ENCODE peak calls at places on chromosomes 7 and 10, in seven cellular contexts. One of them, this sample, is unnamed.

GRCh38 chr7:39609462-39610149 is 13.8 kb upstream of the RALA start:
- DNase-seq in left ventricle myocardium inferior: peak; percentile 33
- DNase-seq in uterus: no peak
- DNase-seq in WERI-Rb-1: no peak
- DNase-seq in fibroblast of lung: no peak
- DNase-seq in cardiac muscle cell: peak; percentile 24
- DNase-seq in HepG2: no peak
- DNase-seq in this sample: peak; percentile 42

GRCh38 chr10:59304521-59305097 is 57.7 kb downstream of the FAM13C start:
- DNase-seq in left ventricle myocardium inferior: no peak
- DNase-seq in uterus: no peak
- DNase-seq in WERI-Rb-1: no peak
- DNase-seq in fibroblast of lung: no peak
- DNase-seq in cardiac muscle cell: no peak
- DNase-seq in HepG2: no peak
- DNase-seq in this sample: no peak

GRCh38 chr10:67520924-67521520 is 175.0 kb downstream of the CTNNA3 start:
- DNase-seq in left ventricle myocardium inferior: no peak
- DNase-seq in uterus: peak; percentile 14
- DNase-seq in WERI-Rb-1: peak; percentile 31
- DNase-seq in fibroblast of lung: peak; percentile 73
- DNase-seq in cardiac muscle cell: peak; percentile 67
- DNase-seq in HepG2: peak; percentile 38
- DNase-seq in this sample: peak; percentile 22

GRCh38 chr10:93376372-93377296 is 105.5 kb downstream of the MYOF start:
- DNase-seq in left ventricle myocardium inferior: no peak
- DNase-seq in uterus: peak; percentile 69
- DNase-seq in WERI-Rb-1: peak; percentile 57
- DNase-seq in fibroblast of lung: peak; percentile 93
- DNase-seq in cardiac muscle cell: peak; percentile 81
- DNase-seq in HepG2: peak; percentile 69
- DNase-seq in this sample: peak; percentile 85

GRCh38 chr7:43110790-43111362 is 1.6 kb upstream of the HECW1 start:
- DNase-seq in left ventricle myocardium inferior: no peak
- DNase-seq in uterus: no peak
- DNase-seq in WERI-Rb-1: no peak
- DNase-seq in fibroblast of lung: no peak
- DNase-seq in cardiac muscle cell: no peak
- DNase-seq in HepG2: no peak
- DNase-seq in this sample: no peak

GRCh38 chr7:129950191-129950940 is 2.4 kb downstream of the UBE2H start:
- DNase-seq in left ventricle myocardium inferior: no peak
- DNase-seq in uterus: peak; percentile 49
- DNase-seq in WERI-Rb-1: peak; percentile 35
- DNase-seq in fibroblast of lung: no peak
- DNase-seq in cardiac muscle cell: peak; percentile 13
- DNase-seq in HepG2: no peak
- DNase-seq in this sample: peak; percentile 31

GRCh38 chr10:19107406-19107805 is 58.8 kb downstream of the MALRD1 start:
- DNase-seq in left ventricle myocardium inferior: no peak
- DNase-seq in uterus: no peak
- DNase-seq in WERI-Rb-1: no peak
- DNase-seq in fibroblast of lung: no peak
- DNase-seq in cardiac muscle cell: no peak
- DNase-seq in HepG2: no peak
- DNase-seq in this sample: no peak

GRCh38 chr10:124292911-124293640 is 125.6 kb downstream of the OAT start:
- DNase-seq in left ventricle myocardium inferior: no peak
- DNase-seq in uterus: no peak
- DNase-seq in WERI-Rb-1: no peak
- DNase-seq in fibroblast of lung: no peak
- DNase-seq in cardiac muscle cell: no peak
- DNase-seq in HepG2: no peak
- DNase-seq in this sample: peak; percentile 40

GRCh38 chr10:34024708-34025425 is 690.4 kb upstream of the NRP1 start:
- DNase-seq in left ventricle myocardium inferior: no peak
- DNase-seq in uterus: no peak
- DNase-seq in WERI-Rb-1: peak; percentile 50
- DNase-seq in fibroblast of lung: no peak
- DNase-seq in cardiac muscle cell: no peak
- DNase-seq in HepG2: no peak
- DNase-seq in this sample: no peak

GRCh38 chr10:117165557-117166419 is 27.7 kb upstream of the VAX1 start:
- DNase-seq in left ventricle myocardium inferior: no peak
- DNase-seq in uterus: no peak
- DNase-seq in WERI-Rb-1: peak; percentile 79
- DNase-seq in fibroblast of lung: peak; percentile 30
- DNase-seq in cardiac muscle cell: peak; percentile 76
- DNase-seq in HepG2: no peak
- DNase-seq in this sample: peak; percentile 59

GRCh38 chr7:102814025-102814471 is 65.2 kb downstream of the FAM185A start:
- DNase-seq in left ventricle myocardium inferior: no peak
- DNase-seq in uterus: no peak
- DNase-seq in WERI-Rb-1: no peak
- DNase-seq in fibroblast of lung: peak; percentile 35
- DNase-seq in cardiac muscle cell: no peak
- DNase-seq in HepG2: no peak
- DNase-seq in this sample: peak; percentile 18

GRCh38 chr7:148367701-148368475 is 222.7 kb upstream of the C7orf33 start:
- DNase-seq in left ventricle myocardium inferior: no peak
- DNase-seq in uterus: no peak
- DNase-seq in WERI-Rb-1: peak; percentile 87
- DNase-seq in fibroblast of lung: no peak
- DNase-seq in cardiac muscle cell: no peak
- DNase-seq in HepG2: no peak
- DNase-seq in this sample: no peak

GRCh38 chr7:35286422-35286821 is 32.5 kb upstream of the TBX20 start:
- DNase-seq in left ventricle myocardium inferior: no peak
- DNase-seq in uterus: no peak
- DNase-seq in WERI-Rb-1: no peak
- DNase-seq in fibroblast of lung: peak; percentile 1
- DNase-seq in cardiac muscle cell: no peak
- DNase-seq in HepG2: no peak
- DNase-seq in this sample: no peak

GRCh38 chr7:111605246-111605645 is 43.0 kb upstream of the IMMP2L start:
- DNase-seq in left ventricle myocardium inferior: no peak
- DNase-seq in uterus: no peak
- DNase-seq in WERI-Rb-1: no peak
- DNase-seq in fibroblast of lung: no peak
- DNase-seq in cardiac muscle cell: no peak
- DNase-seq in HepG2: no peak
- DNase-seq in this sample: no peak

GRCh38 chr10:69232252-69232651 is 12.1 kb downstream of the HKDC1 start:
- DNase-seq in left ventricle myocardium inferior: no peak
- DNase-seq in uterus: no peak
- DNase-seq in WERI-Rb-1: no peak
- DNase-seq in fibroblast of lung: peak; percentile 69
- DNase-seq in cardiac muscle cell: no peak
- DNase-seq in HepG2: no peak
- DNase-seq in this sample: peak; percentile 56

GRCh38 chr7:104629393-104629792 is 301.0 kb downstream of the LHFPL3 start:
- DNase-seq in left ventricle myocardium inferior: no peak
- DNase-seq in uterus: no peak
- DNase-seq in WERI-Rb-1: no peak
- DNase-seq in fibroblast of lung: no peak
- DNase-seq in cardiac muscle cell: no peak
- DNase-seq in HepG2: no peak
- DNase-seq in this sample: no peak

GRCh38 chr10:73887038-73888015 is 13.0 kb upstream of the CAMK2G start:
- DNase-seq in left ventricle myocardium inferior: peak; percentile 79
- DNase-seq in uterus: peak; percentile 74
- DNase-seq in WERI-Rb-1: no peak
- DNase-seq in fibroblast of lung: peak; percentile 95
- DNase-seq in cardiac muscle cell: no peak
- DNase-seq in HepG2: no peak
- DNase-seq in this sample: peak; percentile 98

GRCh38 chr7:43590862-43591550 is 8.1 kb downstream of the STK17A start:
- DNase-seq in left ventricle myocardium inferior: no peak
- DNase-seq in uterus: no peak
- DNase-seq in WERI-Rb-1: no peak
- DNase-seq in fibroblast of lung: no peak
- DNase-seq in cardiac muscle cell: no peak
- DNase-seq in HepG2: no peak
- DNase-seq in this sample: no peak

GRCh38 chr7:151008511-151009323 is 15.6 kb downstream of the ATG9B start:
- DNase-seq in left ventricle myocardium inferior: peak; percentile 74
- DNase-seq in uterus: peak; percentile 54
- DNase-seq in WERI-Rb-1: peak; percentile 49
- DNase-seq in fibroblast of lung: peak; percentile 25
- DNase-seq in cardiac muscle cell: no peak
- DNase-seq in HepG2: peak; percentile 47
- DNase-seq in this sample: peak; percentile 30

GRCh38 chr10:103044942-103045489 is 126.9 kb downstream of the CNNM2 start:
- DNase-seq in left ventricle myocardium inferior: no peak
- DNase-seq in uterus: no peak
- DNase-seq in WERI-Rb-1: no peak
- DNase-seq in fibroblast of lung: peak; percentile 36
- DNase-seq in cardiac muscle cell: peak; percentile 35
- DNase-seq in HepG2: no peak
- DNase-seq in this sample: no peak

GRCh38 chr10:75640381-75640780 is 209.0 kb downstream of the LRMDA start:
- DNase-seq in left ventricle myocardium inferior: no peak
- DNase-seq in uterus: no peak
- DNase-seq in WERI-Rb-1: no peak
- DNase-seq in fibroblast of lung: no peak
- DNase-seq in cardiac muscle cell: no peak
- DNase-seq in HepG2: no peak
- DNase-seq in this sample: no peak

GRCh38 chr7:111532625-111533024 is 29.7 kb downstream of the IMMP2L start:
- DNase-seq in left ventricle myocardium inferior: peak; percentile 16
- DNase-seq in uterus: no peak
- DNase-seq in WERI-Rb-1: no peak
- DNase-seq in fibroblast of lung: peak; percentile 39
- DNase-seq in cardiac muscle cell: peak; percentile 14
- DNase-seq in HepG2: no peak
- DNase-seq in this sample: no peak

GRCh38 chr7:133645870-133646492 is 393.1 kb downstream of the EXOC4 start:
- DNase-seq in left ventricle myocardium inferior: no peak
- DNase-seq in uterus: no peak
- DNase-seq in WERI-Rb-1: no peak
- DNase-seq in fibroblast of lung: peak; percentile 65
- DNase-seq in cardiac muscle cell: no peak
- DNase-seq in HepG2: no peak
- DNase-seq in this sample: no peak

GRCh38 chr7:288671-289101 is 1.3 kb upstream of the FOXL3 start:
- DNase-seq in left ventricle myocardium inferior: no peak
- DNase-seq in uterus: no peak
- DNase-seq in WERI-Rb-1: peak; percentile 5
- DNase-seq in fibroblast of lung: no peak
- DNase-seq in cardiac muscle cell: no peak
- DNase-seq in HepG2: no peak
- DNase-seq in this sample: no peak

GRCh38 chr10:125442856-125443540 is 240.0 kb downstream of the TEX36 start:
- DNase-seq in left ventricle myocardium inferior: no peak
- DNase-seq in uterus: no peak
- DNase-seq in WERI-Rb-1: no peak
- DNase-seq in fibroblast of lung: peak; percentile 25
- DNase-seq in cardiac muscle cell: no peak
- DNase-seq in HepG2: no peak
- DNase-seq in this sample: no peak

GRCh38 chr10:125444790-125445189 is 238.2 kb downstream of the TEX36 start:
- DNase-seq in left ventricle myocardium inferior: no peak
- DNase-seq in uterus: no peak
- DNase-seq in WERI-Rb-1: no peak
- DNase-seq in fibroblast of lung: no peak
- DNase-seq in cardiac muscle cell: no peak
- DNase-seq in HepG2: no peak
- DNase-seq in this sample: no peak

GRCh38 chr10:125441151-125441550 is 241.8 kb downstream of the TEX36 start:
- DNase-seq in left ventricle myocardium inferior: no peak
- DNase-seq in uterus: no peak
- DNase-seq in WERI-Rb-1: no peak
- DNase-seq in fibroblast of lung: peak; percentile 43
- DNase-seq in cardiac muscle cell: no peak
- DNase-seq in HepG2: no peak
- DNase-seq in this sample: no peak
- H3K4me3 ChIP-seq in left ventricle myocardium inferior: no peak overlapping the region
- H3K4me3 ChIP-seq in uterus: no peak overlapping the region
- H3K4me3 ChIP-seq in WERI-Rb-1: no peak overlapping the region
- H3K4me3 ChIP-seq in fibroblast of lung: no peak overlapping the region
- H3K4me3 ChIP-seq in cardiac muscle cell: no peak overlapping the region
- H3K4me3 ChIP-seq in HepG2: no peak overlapping the region
- H3K4me3 ChIP-seq in this sample: no peak overlapping the region

GRCh38 chr10:5761220-5761619 is 52.0 kb downstream of the GDI2 start:
- DNase-seq in left ventricle myocardium inferior: no peak
- DNase-seq in uterus: no peak
- DNase-seq in WERI-Rb-1: no peak
- DNase-seq in fibroblast of lung: no peak
- DNase-seq in cardiac muscle cell: no peak
- DNase-seq in HepG2: no peak
- DNase-seq in this sample: no peak
- H3K36me3 ChIP-seq in left ventricle myocardium inferior: peaks cover 96% of the 10 kb centered on the region
- H3K36me3 ChIP-seq in uterus: no peaks in the 10 kb centered on the region
- H3K36me3 ChIP-seq in WERI-Rb-1: peaks cover 19% of the 10 kb centered on the region
- H3K36me3 ChIP-seq in fibroblast of lung: peaks cover 20% of the 10 kb centered on the region
- H3K36me3 ChIP-seq in cardiac muscle cell: peaks cover 75% of the 10 kb centered on the region
- H3K36me3 ChIP-seq in HepG2: peaks cover 18% of the 10 kb centered on the region
- H3K36me3 ChIP-seq in this sample: peaks cover 92% of the 10 kb centered on the region

GRCh38 chr7:36521911-36522310 is 132.2 kb downstream of the ANLN start:
- DNase-seq in left ventricle myocardium inferior: no peak
- DNase-seq in uterus: no peak
- DNase-seq in WERI-Rb-1: no peak
- DNase-seq in fibroblast of lung: no peak
- DNase-seq in cardiac muscle cell: no peak
- DNase-seq in HepG2: no peak
- DNase-seq in this sample: no peak
- H3K4me3 ChIP-seq in left ventricle myocardium inferior: no peak overlapping the region
- H3K4me3 ChIP-seq in uterus: no peak overlapping the region
- H3K4me3 ChIP-seq in WERI-Rb-1: no peak overlapping the region
- H3K4me3 ChIP-seq in fibroblast of lung: no peak overlapping the region
- H3K4me3 ChIP-seq in cardiac muscle cell: no peak overlapping the region
- H3K4me3 ChIP-seq in HepG2: no peak overlapping the region
- H3K4me3 ChIP-seq in this sample: no peak overlapping the region

DNA sequence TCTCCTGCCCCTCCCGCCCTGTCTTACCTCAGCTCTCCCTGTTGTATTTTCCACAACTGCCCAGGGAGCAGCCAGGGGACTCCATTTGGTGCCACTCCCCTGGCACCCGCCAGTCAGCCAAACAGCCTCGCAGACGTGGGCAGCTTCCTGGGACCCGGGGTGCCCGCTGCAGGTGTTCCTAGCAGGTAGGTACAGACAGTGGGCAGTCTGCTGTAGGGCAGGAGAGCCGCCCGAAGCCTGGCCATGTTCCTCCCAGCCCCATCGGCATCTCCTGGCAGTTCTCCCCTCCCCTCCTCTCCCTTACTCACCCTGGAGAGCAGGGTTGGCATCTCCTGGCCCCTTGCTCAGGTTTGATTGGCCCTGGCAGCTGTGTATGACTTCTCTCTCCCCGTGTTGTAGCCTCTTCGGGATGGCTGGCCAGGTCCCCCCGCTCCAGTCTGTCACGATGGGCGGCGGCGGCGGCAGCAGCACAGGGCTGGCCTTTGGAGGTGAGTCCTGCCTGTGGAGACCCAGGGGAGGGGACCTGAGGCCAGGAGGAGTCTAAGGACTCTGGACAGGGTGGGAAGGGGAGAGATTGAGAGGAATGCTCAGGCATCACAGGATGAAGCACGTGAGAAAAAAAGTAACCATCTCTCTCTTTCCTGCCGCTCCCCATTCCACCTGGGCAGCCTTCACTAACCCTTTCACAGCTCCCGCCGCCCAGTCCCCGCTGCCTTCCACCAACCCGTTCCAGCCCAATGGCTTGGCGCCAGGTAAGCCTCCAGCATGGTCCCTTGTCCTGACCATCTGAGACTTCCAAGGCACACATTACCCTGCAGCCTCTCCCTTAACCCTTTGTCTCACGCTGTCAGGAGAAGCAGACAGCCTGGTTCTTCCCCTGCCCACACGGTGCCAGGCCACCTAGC is 11.3 kb downstream of the SAP25 start:
- DNase-seq in left ventricle myocardium inferior: no peak
- DNase-seq in uterus: peak; percentile 31
- DNase-seq in WERI-Rb-1: no peak
- DNase-seq in fibroblast of lung: no peak
- DNase-seq in cardiac muscle cell: no peak
- DNase-seq in HepG2: no peak
- DNase-seq in this sample: no peak
- H3K36me3 ChIP-seq in left ventricle myocardium inferior: peaks cover 9% of the 10 kb centered on the region
- H3K36me3 ChIP-seq in uterus: no peaks in the 10 kb centered on the region
- H3K36me3 ChIP-seq in WERI-Rb-1: peaks cover 2% of the 10 kb centered on the region
- H3K36me3 ChIP-seq in fibroblast of lung: peaks cover 1% of the 10 kb centered on the region
- H3K36me3 ChIP-seq in cardiac muscle cell: peaks cover 7% of the 10 kb centered on the region
- H3K36me3 ChIP-seq in HepG2: peaks cover 29% of the 10 kb centered on the region
- H3K36me3 ChIP-seq in this sample: peaks cover 41% of the 10 kb centered on the region